ENCODE peak calls at places on chromosomes 5 and 9, in ten cellular contexts. Z is NCI-H1436, Q is HT1080, V is NCI-H774, I is DND-41, G is left colon, N is SIG-M5, T is NCI-H82, P is Peyer's patch, J is aorta. L is an unnamed sample.
A peak's percentile ranks its signal among the peaks of the same experiment; 100 is the strongest.

GRCh38 chr9:98603821-98604383 is 104.8 kb downstream of the GABBR2 start:
- DNase-seq in Z (no peak), Q (no peak), V (no peak), I (no peak), G (no peak), N (no peak), T (no peak), P (no peak), J (no peak), L (peak; percentile 48)

GRCh38 chr9:70053864-70054263 is 10.2 kb downstream of the MAMDC2 start:
- DNase-seq in Z (no peak), Q (peak; percentile 93), V (no peak), I (no peak), G (no peak), N (no peak), T (peak; percentile 78), P (no peak), J (no peak), L (peak; percentile 27)

GRCh38 chr5:78805474-78806124 is 157.0 kb upstream of the LHFPL2 start:
- DNase-seq in Z (no peak), Q (no peak), V (no peak), I (no peak), G (no peak), N (no peak), T (no peak), P (no peak), J (no peak), L (no peak)

GRCh38 chr9:84667571-84668203 is 1.8 kb upstream of the NTRK2 start:
- DNase-seq in Z (no peak), Q (no peak), V (no peak), I (no peak), G (no peak), N (no peak), T (peak; percentile 8), P (no peak), J (no peak), L (peak; percentile 72)

GRCh38 chr5:167339205-167339604 is 952.2 kb upstream of the WWC1 start:
- DNase-seq in Z (no peak), Q (peak; percentile 36), V (no peak), I (no peak), G (no peak), N (no peak), T (no peak), P (no peak), J (no peak), L (no peak)

GRCh38 chr5:138287252-138287651 is 12.8 kb upstream of the GFRA3 start:
- DNase-seq in Z (no peak), Q (no peak), V (no peak), I (no peak), G (no peak), N (no peak), T (no peak), P (no peak), J (no peak), L (no peak)

GRCh38 chr5:43483210-43484048 is at the start of gene TMEM267:
- DNase-seq in Z (peak; percentile 85), Q (peak; percentile 91), V (peak; percentile 96), I (peak; percentile 90), G (peak; percentile 93), N (peak; percentile 37), T (peak; percentile 94), P (peak; percentile 93), J (peak; percentile 96), L (peak; percentile 97)

GRCh38 chr9:112002131-112002846 is 105.7 kb downstream of the UGCG start:
- DNase-seq in Z (no peak), Q (no peak), V (no peak), I (no peak), G (no peak), N (no peak), T (no peak), P (no peak), J (no peak), L (no peak)

GRCh38 chr5:10747678-10748622 is 13.1 kb downstream of the DAP start:
- DNase-seq in Z (no peak), Q (no peak), V (no peak), I (no peak), G (no peak), N (no peak), T (no peak), P (no peak), J (no peak), L (no peak)

GRCh38 chr5:16855475-16855874 is 80.6 kb downstream of the MYO10 start:
- DNase-seq in Z (no peak), Q (no peak), V (peak; percentile 69), I (no peak), G (no peak), N (no peak), T (peak; percentile 97), P (no peak), J (no peak), L (peak; percentile 57)

GRCh38 chr9:114278881-114279570 is 43.9 kb upstream of the ORM1 start:
- DNase-seq in Z (peak; percentile 28), Q (peak; percentile 83), V (no peak), I (no peak), G (peak; percentile 17), N (no peak), T (no peak), P (peak; percentile 34), J (peak; percentile 88), L (no peak)

GRCh38 chr5:149893403-149893931 is 51.1 kb downstream of the PDE6A start:
- DNase-seq in Z (no peak), Q (no peak), V (no peak), I (no peak), G (no peak), N (no peak), T (no peak), P (no peak), J (no peak), L (no peak)

GRCh38 chr9:115008536-115008935 is 78.1 kb upstream of the TNFSF8 start:
- DNase-seq in Z (no peak), Q (peak; percentile 96), V (no peak), I (no peak), G (no peak), N (no peak), T (peak; percentile 12), P (no peak), J (peak; percentile 57), L (peak; percentile 19)

GRCh38 chr9:127424669-127424986 is 446 bp downstream of the ZNF79 start:
- DNase-seq in Z (no peak), Q (no peak), V (no peak), I (no peak), G (no peak), N (no peak), T (peak; percentile 54), P (no peak), J (no peak), L (peak; percentile 61)

GRCh38 chr9:110256392-110257096 is at the start of gene TXN:
- DNase-seq in Z (peak; percentile 68), Q (peak; percentile 87), V (peak; percentile 85), I (peak; percentile 84), G (peak; percentile 92), N (peak; percentile 53), T (peak; percentile 82), P (peak; percentile 97), J (peak; percentile 93), L (peak; percentile 93)

GRCh38 chr9:38374847-38375571 is 17.5 kb upstream of the ALDH1B1 start:
- DNase-seq in Z (no peak), Q (no peak), V (no peak), I (no peak), G (no peak), N (no peak), T (no peak), P (no peak), J (no peak), L (no peak)

GRCh38 chr5:88377705-88378656 is 109.3 kb upstream of the TMEM161B start:
- DNase-seq in Z (no peak), Q (peak; percentile 16), V (no peak), I (no peak), G (no peak), N (no peak), T (no peak), P (no peak), J (no peak), L (peak; percentile 95)

GRCh38 chr9:5695860-5696259 is 67.0 kb downstream of the RIC1 start:
- DNase-seq in Z (no peak), Q (no peak), V (no peak), I (no peak), G (no peak), N (no peak), T (no peak), P (no peak), J (no peak), L (no peak)

GRCh38 chr9:92631452-92632211 is 38.3 kb downstream of the IPPK start:
- DNase-seq in Z (no peak), Q (no peak), V (no peak), I (no peak), G (peak; percentile 10), N (no peak), T (no peak), P (no peak), J (no peak), L (no peak)

GRCh38 chr9:20604561-20604960 is 17.7 kb downstream of the MLLT3 start:
- DNase-seq in Z (no peak), Q (no peak), V (no peak), I (no peak), G (no peak), N (no peak), T (no peak), P (no peak), J (no peak), L (peak; percentile 81)

GRCh38 chr9:116574027-116574679 is 113.0 kb upstream of the TRIM32 start:
- DNase-seq in Z (no peak), Q (no peak), V (no peak), I (no peak), G (peak; percentile 43), N (no peak), T (peak; percentile 29), P (no peak), J (no peak), L (peak; percentile 61)

GRCh38 chr5:178416919-178417318 is 173.3 kb downstream of the COL23A1 start:
- DNase-seq in Z (no peak), Q (peak; percentile 43), V (no peak), I (no peak), G (no peak), N (no peak), T (no peak), P (no peak), J (peak; percentile 11), L (no peak)

GRCh38 chr5:75262278-75262677 is 25.6 kb upstream of the ANKRD31 start:
- DNase-seq in Z (no peak), Q (no peak), V (no peak), I (no peak), G (no peak), N (no peak), T (no peak), P (no peak), J (no peak), L (no peak)

GRCh38 chr5:55897905-55898304 is 46.7 kb downstream of the IL31RA start:
- DNase-seq in Z (no peak), Q (no peak), V (no peak), I (no peak), G (no peak), N (no peak), T (no peak), P (no peak), J (peak; percentile 59), L (peak; percentile 16)

GRCh38 chr5:6404129-6404528 is 25.8 kb upstream of the MED10 start:
- DNase-seq in Z (no peak), Q (peak; percentile 51), V (no peak), I (no peak), G (no peak), N (no peak), T (no peak), P (no peak), J (no peak), L (no peak)

GRCh38 chr5:127290019-127290945 is at the start of gene MEGF10:
- DNase-seq in Z (no peak), Q (peak; percentile 39), V (no peak), I (no peak), G (no peak), N (no peak), T (peak; percentile 68), P (peak; percentile 57), J (peak; percentile 38), L (peak; percentile 53)